ENCODE peak calls at places on chromosome 15, in ten cellular contexts. Q is activated CD4-positive, alpha-beta T cell treated with anti-CD3 and anti-CD28 coated beads, Interleukin-2, amount 10 ng/mL, durations not matched to agents 7 days and 5 days; T is cardiac muscle cell; I is fibroblast of lung; M is GM12864; K is activated B cell treated with CpG ODN at 0.5 μM for 24 hours; X is activated naive CD4-positive, alpha-beta T cell; U is neural crest cell; B is stimulated activated CD4-positive, alpha-beta T cell treated with anti-CD3 and anti-CD28 coated beads, Interleukin-15, amount 100 ng/mL, for 1 hour; O is uterus. J is an unnamed sample.

GRCh38 chr15:74196175-74196574 is 6.4 kb downstream of the STRA6 start:
- DNase-seq in Q (no peak), T (peak), I (peak), M (no peak), K (no peak), X (no peak), U (no peak), B (no peak), O (peak), J (no peak)

GRCh38 chr15:40982855-40983254 is 29.6 kb downstream of the CHAC1 start:
- DNase-seq in Q (no peak), T (no peak), I (peak), M (no peak), K (no peak), X (no peak), U (no peak), B (no peak), O (no peak), J (no peak)

GRCh38 chr15:39125904-39126303 is 455.0 kb upstream of the THBS1 start:
- DNase-seq in Q (peak), T (peak), I (peak), M (peak), K (no peak), X (no peak), U (peak), B (peak), O (no peak), J (peak)

GRCh38 chr15:37221671-37222207 is 121.4 kb upstream of the MEIS2 start:
- DNase-seq in Q (no peak), T (no peak), I (no peak), M (no peak), K (no peak), X (no peak), U (no peak), B (no peak), O (no peak), J (no peak)

GRCh38 chr15:92140802-92141201 is 252.9 kb upstream of the ST8SIA2 start:
- DNase-seq in Q (no peak), T (no peak), I (peak), M (no peak), K (no peak), X (no peak), U (no peak), B (no peak), O (no peak), J (no peak)

GRCh38 chr15:67127925-67128324 is 62.5 kb downstream of the SMAD3 start:
- DNase-seq in Q (no peak), T (no peak), I (peak), M (no peak), K (no peak), X (no peak), U (no peak), B (no peak), O (peak), J (no peak)

GRCh38 chr15:31487811-31488436 is 161.3 kb downstream of the KLF13 start:
- DNase-seq in Q (no peak), T (no peak), I (peak), M (no peak), K (no peak), X (no peak), U (no peak), B (no peak), O (no peak), J (peak)

GRCh38 chr15:91302588-91303439 is 202.8 kb downstream of the SV2B start:
- DNase-seq in Q (peak), T (peak), I (peak), M (peak), K (no peak), X (no peak), U (peak), B (no peak), O (no peak), J (peak)

GRCh38 chr15:43776718-43777292 is at the start of gene ELL3:
- DNase-seq in Q (peak), T (peak), I (peak), M (no peak), K (peak), X (peak), U (peak), B (peak), O (peak), J (peak)

GRCh38 chr15:66760968-66761722 is 59.1 kb downstream of the SMAD6 start:
- DNase-seq in Q (no peak), T (no peak), I (no peak), M (no peak), K (no peak), X (no peak), U (no peak), B (no peak), O (no peak), J (no peak)

GRCh38 chr15:43229977-43230376 is 9.2 kb upstream of the EPB42 start:
- DNase-seq in Q (no peak), T (no peak), I (no peak), M (no peak), K (no peak), X (no peak), U (no peak), B (no peak), O (no peak), J (no peak)

GRCh38 chr15:101434032-101434920 is 55.2 kb downstream of the PCSK6 start:
- DNase-seq in Q (no peak), T (no peak), I (no peak), M (no peak), K (no peak), X (no peak), U (no peak), B (no peak), O (no peak), J (no peak)

GRCh38 chr15:46266691-46267090 is 631.9 kb downstream of the SQOR start:
- DNase-seq in Q (no peak), T (no peak), I (no peak), M (no peak), K (no peak), X (no peak), U (no peak), B (no peak), O (no peak), J (no peak)

GRCh38 chr15:75350601-75351331 is 3.9 kb downstream of the NEIL1 start:
- DNase-seq in Q (no peak), T (no peak), I (no peak), M (no peak), K (no peak), X (no peak), U (no peak), B (no peak), O (no peak), J (no peak)

GRCh38 chr15:66682865-66683264 is 19.2 kb upstream of the SMAD6 start:
- DNase-seq in Q (no peak), T (no peak), I (peak), M (no peak), K (no peak), X (no peak), U (no peak), B (no peak), O (no peak), J (no peak)

GRCh38 chr15:49187537-49188245 is 17.6 kb downstream of the GALK2 start:
- DNase-seq in Q (no peak), T (no peak), I (peak), M (no peak), K (no peak), X (no peak), U (no peak), B (no peak), O (no peak), J (no peak)

GRCh38 chr15:71276355-71276665 is 161.0 kb downstream of the THSD4 start:
- DNase-seq in Q (no peak), T (no peak), I (no peak), M (no peak), K (no peak), X (no peak), U (no peak), B (no peak), O (no peak), J (no peak)

GRCh38 chr15:49645937-49646336 is 25.1 kb downstream of the DTWD1 start:
- DNase-seq in Q (no peak), T (no peak), I (peak), M (no peak), K (no peak), X (no peak), U (no peak), B (no peak), O (peak), J (no peak)

GRCh38 chr15:52427804-52428203 is 100.9 kb downstream of the MYO5A start:
- DNase-seq in Q (no peak), T (peak), I (peak), M (no peak), K (no peak), X (no peak), U (no peak), B (no peak), O (peak), J (no peak)

GRCh38 chr15:92521624-92522008 is 127.9 kb downstream of the ST8SIA2 start:
- DNase-seq in Q (peak), T (peak), I (peak), M (peak), K (no peak), X (no peak), U (peak), B (peak), O (peak), J (peak)

GRCh38 chr15:66617137-66618090 is 51.6 kb upstream of the LCTL start:
- DNase-seq in Q (no peak), T (no peak), I (peak), M (no peak), K (no peak), X (no peak), U (no peak), B (no peak), O (peak), J (no peak)

GRCh38 chr15:67133026-67133425 is 67.6 kb downstream of the SMAD3 start:
- DNase-seq in Q (no peak), T (peak), I (no peak), M (no peak), K (no peak), X (no peak), U (no peak), B (no peak), O (no peak), J (no peak)

GRCh38 chr15:66408254-66408653 is 21.5 kb downstream of the MAP2K1 start:
- DNase-seq in Q (no peak), T (no peak), I (no peak), M (no peak), K (no peak), X (no peak), U (no peak), B (no peak), O (no peak), J (no peak)

GRCh38 chr15:43519207-43519606 is 1.8 kb downstream of the MAP1A start:
- DNase-seq in Q (no peak), T (no peak), I (no peak), M (no peak), K (no peak), X (no peak), U (no peak), B (no peak), O (no peak), J (no peak)

GRCh38 chr15:71530116-71530515 is 280.2 kb upstream of the NR2E3 start:
- DNase-seq in Q (no peak), T (no peak), I (no peak), M (no peak), K (no peak), X (no peak), U (no peak), B (no peak), O (no peak), J (no peak)

GRCh38 chr15:69983696-69984265 is 113.9 kb downstream of the TLE3 start:
- DNase-seq in Q (no peak), T (no peak), I (peak), M (no peak), K (no peak), X (no peak), U (no peak), B (no peak), O (no peak), J (no peak)

GRCh38 chr15:78906310-78906608 is 33.6 kb downstream of the MORF4L1 start:
- DNase-seq in Q (no peak), T (no peak), I (peak), M (no peak), K (no peak), X (no peak), U (no peak), B (no peak), O (peak), J (no peak)

GRCh38 chr15:83292317-83292716 is 7.9 kb upstream of the BNC1 start:
- DNase-seq in Q (no peak), T (no peak), I (peak), M (no peak), K (no peak), X (no peak), U (no peak), B (no peak), O (no peak), J (no peak)

GRCh38 chr15:89993344-89993743 is 7.8 kb upstream of the ZNF710 start:
- DNase-seq in Q (no peak), T (no peak), I (no peak), M (no peak), K (no peak), X (no peak), U (no peak), B (no peak), O (no peak), J (no peak)

GRCh38 chr15:99504823-99505551 is 60.8 kb upstream of the MEF2A start:
- DNase-seq in Q (no peak), T (no peak), I (peak), M (peak), K (no peak), X (no peak), U (no peak), B (no peak), O (no peak), J (no peak)

GRCh38 chr15:101190196-101190595 is 61.7 kb downstream of the CHSY1 start:
- DNase-seq in Q (no peak), T (no peak), I (no peak), M (no peak), K (no peak), X (no peak), U (no peak), B (no peak), O (no peak), J (no peak)

GRCh38 chr15:71444032-71444810 is 328.9 kb downstream of the THSD4 start:
- DNase-seq in Q (no peak), T (no peak), I (no peak), M (no peak), K (no peak), X (no peak), U (no peak), B (no peak), O (no peak), J (no peak)

GRCh38 chr15:69537888-69538287 is 85.3 kb downstream of the RPLP1 start:
- DNase-seq in Q (no peak), T (no peak), I (no peak), M (no peak), K (no peak), X (no peak), U (no peak), B (no peak), O (no peak), J (no peak)

GRCh38 chr15:71559098-71559497 is 251.3 kb upstream of the NR2E3 start:
- DNase-seq in Q (no peak), T (no peak), I (peak), M (no peak), K (no peak), X (no peak), U (no peak), B (no peak), O (no peak), J (no peak)

GRCh38 chr15:57566840-57567239 is 24.9 kb upstream of the MYZAP start:
- DNase-seq in Q (no peak), T (no peak), I (no peak), M (no peak), K (no peak), X (no peak), U (no peak), B (no peak), O (no peak), J (no peak)

GRCh38 chr15:98501632-98502031 is 146.7 kb upstream of the IGF1R start:
- DNase-seq in Q (no peak), T (no peak), I (no peak), M (no peak), K (no peak), X (no peak), U (no peak), B (no peak), O (no peak), J (no peak)

GRCh38 chr15:46277994-46278885 is 643.4 kb downstream of the SQOR start:
- DNase-seq in Q (no peak), T (no peak), I (no peak), M (no peak), K (no peak), X (no peak), U (no peak), B (no peak), O (no peak), J (no peak)